ENCODE peak calls at places on chromosomes 1 and 21, in nine cellular contexts. One of them, this sample, is unnamed.

GRCh38 chr1:227428803-227429202 is 110.5 kb upstream of the CDC42BPA start:
- DNase-seq in NT2/D1: no peak
- DNase-seq in spleen: no peak
- DNase-seq in upper lobe of right lung: no peak
- DNase-seq in aorta: no peak
- DNase-seq in stomach: peak; percentile 79
- DNase-seq in MM.1S: no peak
- DNase-seq in HAP-1: no peak
- DNase-seq in endodermal cell: no peak
- DNase-seq in this sample: no peak

GRCh38 chr21:45383111-45383614 is 21.8 kb upstream of the COL18A1 start:
- DNase-seq in aorta: peak; percentile 32
- DNase-seq in spleen: peak; percentile 39
- DNase-seq in MM.1S: no peak
- DNase-seq in endodermal cell: peak; percentile 54
- DNase-seq in upper lobe of right lung: peak; percentile 58
- DNase-seq in HAP-1: no peak
- DNase-seq in NT2/D1: no peak
- DNase-seq in stomach: no peak
- DNase-seq in this sample: no peak

GRCh38 chr1:5898266-5898665 is 94.0 kb downstream of the NPHP4 start:
- DNase-seq in MM.1S: no peak
- DNase-seq in upper lobe of right lung: no peak
- DNase-seq in spleen: peak; percentile 61
- DNase-seq in aorta: peak; percentile 35
- DNase-seq in HAP-1: no peak
- DNase-seq in stomach: no peak
- DNase-seq in NT2/D1: no peak
- DNase-seq in endodermal cell: no peak
- DNase-seq in this sample: no peak

GRCh38 chr1:66353207-66353606 is 180.7 kb upstream of the SGIP1 start:
- DNase-seq in NT2/D1: no peak
- DNase-seq in endodermal cell: peak; percentile 73
- DNase-seq in upper lobe of right lung: no peak
- DNase-seq in aorta: no peak
- DNase-seq in stomach: no peak
- DNase-seq in HAP-1: no peak
- DNase-seq in MM.1S: no peak
- DNase-seq in spleen: no peak
- DNase-seq in this sample: no peak

GRCh38 chr21:25176637-25177412 is 430.5 kb downstream of the MRPL39 start:
- DNase-seq in NT2/D1: no peak
- DNase-seq in endodermal cell: no peak
- DNase-seq in stomach: no peak
- DNase-seq in upper lobe of right lung: no peak
- DNase-seq in HAP-1: no peak
- DNase-seq in spleen: no peak
- DNase-seq in aorta: no peak
- DNase-seq in MM.1S: no peak
- DNase-seq in this sample: no peak

GRCh38 chr1:201570886-201571624 is 32.1 kb downstream of the NAV1 start:
- DNase-seq in MM.1S: no peak
- DNase-seq in aorta: no peak
- DNase-seq in NT2/D1: no peak
- DNase-seq in spleen: peak; percentile 61
- DNase-seq in stomach: no peak
- DNase-seq in endodermal cell: peak; percentile 31
- DNase-seq in HAP-1: no peak
- DNase-seq in upper lobe of right lung: peak; percentile 52
- DNase-seq in this sample: no peak

GRCh38 chr1:50060279-50060678 is 36.5 kb upstream of the AGBL4 start:
- DNase-seq in upper lobe of right lung: no peak
- DNase-seq in aorta: no peak
- DNase-seq in NT2/D1: no peak
- DNase-seq in endodermal cell: no peak
- DNase-seq in spleen: no peak
- DNase-seq in stomach: no peak
- DNase-seq in MM.1S: no peak
- DNase-seq in HAP-1: no peak
- DNase-seq in this sample: no peak

GRCh38 chr1:88053065-88053464 is 631.0 kb upstream of the PKN2 start:
- DNase-seq in NT2/D1: no peak
- DNase-seq in MM.1S: no peak
- DNase-seq in stomach: no peak
- DNase-seq in upper lobe of right lung: no peak
- DNase-seq in spleen: no peak
- DNase-seq in aorta: no peak
- DNase-seq in endodermal cell: no peak
- DNase-seq in HAP-1: no peak
- DNase-seq in this sample: no peak

GRCh38 chr1:230753191-230753585 is 6.0 kb downstream of the CAPN9 start:
- DNase-seq in upper lobe of right lung: no peak
- DNase-seq in stomach: no peak
- DNase-seq in endodermal cell: no peak
- DNase-seq in NT2/D1: no peak
- DNase-seq in HAP-1: no peak
- DNase-seq in spleen: peak; percentile 48
- DNase-seq in aorta: no peak
- DNase-seq in MM.1S: no peak
- DNase-seq in this sample: no peak

GRCh38 chr1:169363046-169363756 is 4.4 kb downstream of the NME7 start:
- DNase-seq in MM.1S: no peak
- DNase-seq in HAP-1: no peak
- DNase-seq in stomach: no peak
- DNase-seq in spleen: no peak
- DNase-seq in NT2/D1: no peak
- DNase-seq in aorta: no peak
- DNase-seq in upper lobe of right lung: no peak
- DNase-seq in endodermal cell: no peak
- DNase-seq in this sample: no peak

GRCh38 chr1:160401487-160401805 is 1.1 kb downstream of the VANGL2 start:
- DNase-seq in upper lobe of right lung: no peak
- DNase-seq in spleen: no peak
- DNase-seq in HAP-1: no peak
- DNase-seq in NT2/D1: no peak
- DNase-seq in MM.1S: no peak
- DNase-seq in stomach: no peak
- DNase-seq in aorta: no peak
- DNase-seq in endodermal cell: no peak
- DNase-seq in this sample: no peak
- H3K4me3 ChIP-seq in upper lobe of right lung: peak overlapping the region; percentile 63
- H3K4me3 ChIP-seq in spleen: no peak overlapping the region
- H3K4me3 ChIP-seq in HAP-1: peak overlapping the region; percentile 59
- H3K4me3 ChIP-seq in NT2/D1: peak overlapping the region; percentile 79
- H3K4me3 ChIP-seq in MM.1S: no peak overlapping the region
- H3K4me3 ChIP-seq in stomach: peak overlapping the region; percentile 86
- H3K4me3 ChIP-seq in aorta: no peak overlapping the region
- H3K4me3 ChIP-seq in endodermal cell: peak overlapping the region; percentile 99
- H3K4me3 ChIP-seq in this sample: no peak overlapping the region

GRCh38 chr1:212477680-212478466 is 45.2 kb downstream of the NENF start:
- DNase-seq in stomach: no peak
- DNase-seq in HAP-1: no peak
- DNase-seq in NT2/D1: no peak
- DNase-seq in MM.1S: no peak
- DNase-seq in endodermal cell: no peak
- DNase-seq in spleen: no peak
- DNase-seq in aorta: peak; percentile 33
- DNase-seq in upper lobe of right lung: peak; percentile 28
- DNase-seq in this sample: no peak
- H3K4me1 ChIP-seq in stomach: peaks cover 8% of the 10 kb centered on the region
- H3K4me1 ChIP-seq in HAP-1: no peaks in the 10 kb centered on the region
- H3K4me1 ChIP-seq in NT2/D1: no peaks in the 10 kb centered on the region
- H3K4me1 ChIP-seq in MM.1S: peaks cover 5% of the 10 kb centered on the region
- H3K4me1 ChIP-seq in endodermal cell: no peaks in the 10 kb centered on the region
- H3K4me1 ChIP-seq in spleen: no peaks in the 10 kb centered on the region
- H3K4me1 ChIP-seq in aorta: peaks cover 3% of the 10 kb centered on the region
- H3K4me1 ChIP-seq in upper lobe of right lung: no peaks in the 10 kb centered on the region
- H3K4me1 ChIP-seq in this sample: peaks cover 8% of the 10 kb centered on the region

GRCh38 chr1:229407206-229408026 is 26.5 kb downstream of the ACTA1 start:
- DNase-seq in stomach: no peak
- DNase-seq in NT2/D1: no peak
- DNase-seq in spleen: no peak
- DNase-seq in upper lobe of right lung: peak; percentile 58
- DNase-seq in HAP-1: no peak
- DNase-seq in aorta: no peak
- DNase-seq in MM.1S: no peak
- DNase-seq in endodermal cell: peak; percentile 63
- DNase-seq in this sample: no peak
- H3K4me3 ChIP-seq in stomach: peak overlapping the region; percentile 50
- H3K4me3 ChIP-seq in NT2/D1: peak overlapping the region; percentile 63
- H3K4me3 ChIP-seq in spleen: peak overlapping the region; percentile 24
- H3K4me3 ChIP-seq in upper lobe of right lung: peak overlapping the region; percentile 33
- H3K4me3 ChIP-seq in HAP-1: no peak overlapping the region
- H3K4me3 ChIP-seq in aorta: no peak overlapping the region
- H3K4me3 ChIP-seq in MM.1S: no peak overlapping the region
- H3K4me3 ChIP-seq in endodermal cell: peak overlapping the region; percentile 72
- H3K4me3 ChIP-seq in this sample: no peak overlapping the region

GRCh38 chr1:54570161-54570560 is 22.1 kb downstream of the ACOT11 start:
- DNase-seq in NT2/D1: no peak
- DNase-seq in HAP-1: no peak
- DNase-seq in endodermal cell: no peak
- DNase-seq in aorta: peak; percentile 9
- DNase-seq in stomach: no peak
- DNase-seq in spleen: peak; percentile 29
- DNase-seq in upper lobe of right lung: no peak
- DNase-seq in MM.1S: no peak
- DNase-seq in this sample: no peak

GRCh38 chr1:54569339-54569738 is 21.3 kb downstream of the ACOT11 start:
- DNase-seq in MM.1S: no peak
- DNase-seq in endodermal cell: peak; percentile 57
- DNase-seq in NT2/D1: no peak
- DNase-seq in upper lobe of right lung: no peak
- DNase-seq in spleen: peak; percentile 39
- DNase-seq in stomach: no peak
- DNase-seq in HAP-1: no peak
- DNase-seq in aorta: peak; percentile 72
- DNase-seq in this sample: no peak

GRCh38 chr1:54571803-54572202 is 23.8 kb downstream of the ACOT11 start:
- DNase-seq in stomach: no peak
- DNase-seq in aorta: peak; percentile 53
- DNase-seq in upper lobe of right lung: no peak
- DNase-seq in MM.1S: no peak
- DNase-seq in NT2/D1: peak; percentile 57
- DNase-seq in endodermal cell: peak; percentile 84
- DNase-seq in spleen: peak; percentile 73
- DNase-seq in HAP-1: no peak
- DNase-seq in this sample: no peak

GRCh38 chr1:54572236-54572850 is 24.3 kb downstream of the ACOT11 start:
- DNase-seq in endodermal cell: peak; percentile 72
- DNase-seq in NT2/D1: no peak
- DNase-seq in spleen: peak; percentile 70
- DNase-seq in aorta: peak; percentile 45
- DNase-seq in upper lobe of right lung: no peak
- DNase-seq in HAP-1: no peak
- DNase-seq in MM.1S: no peak
- DNase-seq in stomach: no peak
- DNase-seq in this sample: no peak

GRCh38 chr1:54571326-54571725 is 23.3 kb downstream of the ACOT11 start:
- DNase-seq in HAP-1: no peak
- DNase-seq in MM.1S: no peak
- DNase-seq in spleen: peak; percentile 27
- DNase-seq in endodermal cell: peak; percentile 56
- DNase-seq in aorta: peak; percentile 24
- DNase-seq in NT2/D1: no peak
- DNase-seq in stomach: no peak
- DNase-seq in upper lobe of right lung: no peak
- DNase-seq in this sample: no peak
- H3K4me1 ChIP-seq in HAP-1: no peaks in the 10 kb centered on the region
- H3K4me1 ChIP-seq in MM.1S: no peaks in the 10 kb centered on the region
- H3K4me1 ChIP-seq in spleen: no peaks in the 10 kb centered on the region
- H3K4me1 ChIP-seq in endodermal cell: no peaks in the 10 kb centered on the region
- H3K4me1 ChIP-seq in aorta: no peaks in the 10 kb centered on the region
- H3K4me1 ChIP-seq in NT2/D1: peaks cover 42% of the 10 kb centered on the region
- H3K4me1 ChIP-seq in stomach: peaks cover 36% of the 10 kb centered on the region
- H3K4me1 ChIP-seq in upper lobe of right lung: no peaks in the 10 kb centered on the region
- H3K4me1 ChIP-seq in this sample: no peaks in the 10 kb centered on the region

GRCh38 chr1:234962340-234962989 is 166.2 kb downstream of the TOMM20 start:
- DNase-seq in NT2/D1: no peak
- DNase-seq in stomach: no peak
- DNase-seq in MM.1S: peak; percentile 93
- DNase-seq in endodermal cell: no peak
- DNase-seq in HAP-1: no peak
- DNase-seq in upper lobe of right lung: no peak
- DNase-seq in spleen: no peak
- DNase-seq in aorta: peak; percentile 78
- DNase-seq in this sample: no peak

GRCh38 chr1:234963904-234964702 is 164.5 kb downstream of the TOMM20 start:
- DNase-seq in NT2/D1: no peak
- DNase-seq in aorta: no peak
- DNase-seq in HAP-1: no peak
- DNase-seq in stomach: peak; percentile 66
- DNase-seq in MM.1S: no peak
- DNase-seq in endodermal cell: no peak
- DNase-seq in upper lobe of right lung: no peak
- DNase-seq in spleen: no peak
- DNase-seq in this sample: no peak

GRCh38 chr1:234963180-234963903 is 165.3 kb downstream of the TOMM20 start:
- DNase-seq in upper lobe of right lung: peak; percentile 92
- DNase-seq in endodermal cell: no peak
- DNase-seq in stomach: peak; percentile 88
- DNase-seq in aorta: peak; percentile 94
- DNase-seq in NT2/D1: no peak
- DNase-seq in spleen: peak; percentile 97
- DNase-seq in HAP-1: no peak
- DNase-seq in MM.1S: peak; percentile 99
- DNase-seq in this sample: peak; percentile 85

GRCh38 chr1:234960722-234961467 is 167.7 kb downstream of the TOMM20 start:
- DNase-seq in HAP-1: no peak
- DNase-seq in stomach: peak; percentile 78
- DNase-seq in MM.1S: peak; percentile 28
- DNase-seq in spleen: no peak
- DNase-seq in aorta: no peak
- DNase-seq in NT2/D1: no peak
- DNase-seq in upper lobe of right lung: no peak
- DNase-seq in endodermal cell: no peak
- DNase-seq in this sample: no peak

GRCh38 chr1:234961468-234962339 is 166.9 kb downstream of the TOMM20 start:
- DNase-seq in MM.1S: no peak
- DNase-seq in spleen: no peak
- DNase-seq in aorta: no peak
- DNase-seq in upper lobe of right lung: no peak
- DNase-seq in NT2/D1: no peak
- DNase-seq in endodermal cell: no peak
- DNase-seq in HAP-1: no peak
- DNase-seq in stomach: no peak
- DNase-seq in this sample: no peak
- H3K4me3 ChIP-seq in MM.1S: no peak overlapping the region
- H3K4me3 ChIP-seq in spleen: no peak overlapping the region
- H3K4me3 ChIP-seq in aorta: no peak overlapping the region
- H3K4me3 ChIP-seq in upper lobe of right lung: no peak overlapping the region
- H3K4me3 ChIP-seq in NT2/D1: no peak overlapping the region
- H3K4me3 ChIP-seq in endodermal cell: no peak overlapping the region
- H3K4me3 ChIP-seq in HAP-1: no peak overlapping the region
- H3K4me3 ChIP-seq in stomach: no peak overlapping the region
- H3K4me3 ChIP-seq in this sample: no peak overlapping the region